ENCODE peak calls at places on chromosomes 2 and 18, in seven cellular contexts. One of them, this sample, is unnamed.

GRCh38 chr18:7325126-7325430 is 94.2 kb downstream of the LRRC30 start:
- DNase-seq in amniotic stem cell: no peak
- DNase-seq in stimulated activated CD8-positive, alpha-beta memory T cell treated with anti-CD3 and anti-CD28 coated beads, Interleukin-15, amount 100 ng/mL, for 24 hours: no peak
- DNase-seq in body of pancreas: no peak
- DNase-seq in esophagus squamous epithelium: no peak
- DNase-seq in D341Med: no peak
- DNase-seq in effector memory CD8-positive, alpha-beta T cell: no peak
- DNase-seq in this sample: peak

GRCh38 chr2:180291552-180292421 is 284.7 kb upstream of the CWC22 start:
- DNase-seq in esophagus squamous epithelium: no peak
- DNase-seq in body of pancreas: no peak
- DNase-seq in D341Med: no peak
- DNase-seq in amniotic stem cell: no peak
- DNase-seq in stimulated activated CD8-positive, alpha-beta memory T cell treated with anti-CD3 and anti-CD28 coated beads, Interleukin-15, amount 100 ng/mL, for 24 hours: no peak
- DNase-seq in effector memory CD8-positive, alpha-beta T cell: no peak
- DNase-seq in this sample: no peak

GRCh38 chr2:70670626-70671025 is 97.4 kb downstream of the ADD2 start:
- DNase-seq in esophagus squamous epithelium: no peak
- DNase-seq in body of pancreas: no peak
- DNase-seq in effector memory CD8-positive, alpha-beta T cell: no peak
- DNase-seq in amniotic stem cell: no peak
- DNase-seq in D341Med: no peak
- DNase-seq in stimulated activated CD8-positive, alpha-beta memory T cell treated with anti-CD3 and anti-CD28 coated beads, Interleukin-15, amount 100 ng/mL, for 24 hours: no peak
- DNase-seq in this sample: no peak

GRCh38 chr18:61549411-61549810 is 216.2 kb downstream of the CDH20 start:
- DNase-seq in esophagus squamous epithelium: no peak
- DNase-seq in D341Med: no peak
- DNase-seq in body of pancreas: no peak
- DNase-seq in amniotic stem cell: no peak
- DNase-seq in stimulated activated CD8-positive, alpha-beta memory T cell treated with anti-CD3 and anti-CD28 coated beads, Interleukin-15, amount 100 ng/mL, for 24 hours: no peak
- DNase-seq in effector memory CD8-positive, alpha-beta T cell: no peak
- DNase-seq in this sample: no peak

GRCh38 chr2:77834360-77835002 is 312.3 kb upstream of the LRRTM4 start:
- DNase-seq in D341Med: no peak
- DNase-seq in body of pancreas: no peak
- DNase-seq in amniotic stem cell: no peak
- DNase-seq in esophagus squamous epithelium: no peak
- DNase-seq in stimulated activated CD8-positive, alpha-beta memory T cell treated with anti-CD3 and anti-CD28 coated beads, Interleukin-15, amount 100 ng/mL, for 24 hours: no peak
- DNase-seq in effector memory CD8-positive, alpha-beta T cell: no peak
- DNase-seq in this sample: no peak

GRCh38 chr2:231621051-231621879 is 28.6 kb downstream of the TEX44 start:
- DNase-seq in esophagus squamous epithelium: no peak
- DNase-seq in D341Med: no peak
- DNase-seq in body of pancreas: no peak
- DNase-seq in amniotic stem cell: no peak
- DNase-seq in effector memory CD8-positive, alpha-beta T cell: no peak
- DNase-seq in stimulated activated CD8-positive, alpha-beta memory T cell treated with anti-CD3 and anti-CD28 coated beads, Interleukin-15, amount 100 ng/mL, for 24 hours: no peak
- DNase-seq in this sample: no peak

GRCh38 chr2:43841949-43842865 is 3.4 kb downstream of the ABCG8 start:
- DNase-seq in effector memory CD8-positive, alpha-beta T cell: no peak
- DNase-seq in D341Med: no peak
- DNase-seq in esophagus squamous epithelium: no peak
- DNase-seq in body of pancreas: no peak
- DNase-seq in stimulated activated CD8-positive, alpha-beta memory T cell treated with anti-CD3 and anti-CD28 coated beads, Interleukin-15, amount 100 ng/mL, for 24 hours: no peak
- DNase-seq in amniotic stem cell: no peak
- DNase-seq in this sample: no peak

GRCh38 chr2:190210471-190210870 is 109.2 kb downstream of the HIBCH start:
- DNase-seq in amniotic stem cell: no peak
- DNase-seq in body of pancreas: no peak
- DNase-seq in stimulated activated CD8-positive, alpha-beta memory T cell treated with anti-CD3 and anti-CD28 coated beads, Interleukin-15, amount 100 ng/mL, for 24 hours: no peak
- DNase-seq in effector memory CD8-positive, alpha-beta T cell: no peak
- DNase-seq in esophagus squamous epithelium: no peak
- DNase-seq in D341Med: no peak
- DNase-seq in this sample: no peak

This sample was measured in endothelial cell of umbilical vein.